ENCODE peak calls at places on chromosomes 2 and 18, in ten cellular contexts. R is upper lobe of right lung; W is naive thymus-derived CD4-positive, alpha-beta T cell; I is transverse colon; X is Caco-2; K is tibial nerve; Z is SJCRH30; B is Peyer's patch; L is fibroblast of lung; G is CD8-positive, alpha-beta memory T cell. F is an unnamed sample.
A peak's percentile ranks its signal among the peaks of the same experiment; 100 is the strongest.

GRCh38 chr2:39642054-39642742 is 23.5 kb upstream of the TMEM178A start:
- DNase-seq in X (no peak), B (no peak), K (no peak), G (no peak), Z (peak; percentile 85), I (no peak), W (no peak), L (peak; percentile 90), R (no peak), F (peak; percentile 83)

GRCh38 chr2:63424329-63425078 is 163.8 kb downstream of the WDPCP start:
- DNase-seq in L (peak; percentile 59), B (no peak), X (no peak), G (no peak), Z (peak; percentile 19), W (peak; percentile 18), I (no peak), R (no peak), K (no peak), F (no peak)

GRCh38 chr2:195686564-195686963 is 29.5 kb downstream of the SLC39A10 start:
- DNase-seq in G (no peak), K (no peak), W (no peak), X (no peak), I (no peak), B (no peak), R (no peak), Z (no peak), L (no peak), F (no peak)

GRCh38 chr2:177717831-177718618 is 325.5 kb downstream of the AGPS start:
- DNase-seq in W (no peak), I (no peak), R (no peak), Z (no peak), B (no peak), G (no peak), K (no peak), L (no peak), X (no peak), F (no peak)

GRCh38 chr2:166411473-166412230 is 35.9 kb upstream of the SCN9A start:
- DNase-seq in X (no peak), L (peak; percentile 35), B (no peak), I (no peak), R (no peak), K (no peak), G (no peak), W (no peak), Z (peak; percentile 17), F (peak; percentile 80)

GRCh38 chr18:52747869-52748268 is 407.9 kb downstream of the DCC start:
- DNase-seq in K (no peak), I (no peak), Z (no peak), B (no peak), G (no peak), R (no peak), W (no peak), L (no peak), X (no peak), F (no peak)

GRCh38 chr2:138147796-138148195 is 183.5 kb downstream of the HNMT start:
- DNase-seq in K (no peak), B (no peak), X (no peak), G (no peak), I (no peak), W (no peak), L (peak; percentile 2), Z (no peak), R (no peak), F (no peak)

GRCh38 chr18:42131044-42131939 is 176.3 kb downstream of the PIK3C3 start:
- DNase-seq in I (peak; percentile 35), B (peak; percentile 52), L (no peak), R (no peak), G (no peak), W (no peak), K (no peak), X (no peak), Z (peak; percentile 31), F (no peak)

GRCh38 chr18:74146756-74147155 is 878 bp downstream of the FBXO15 start:
- DNase-seq in B (no peak), W (no peak), R (no peak), Z (no peak), K (no peak), G (no peak), X (no peak), L (peak; percentile 3), I (no peak), F (no peak)

GRCh38 chr2:62202729-62203128 is 6.8 kb downstream of the B3GNT2 start:
- DNase-seq in W (no peak), B (no peak), Z (no peak), R (no peak), K (no peak), G (no peak), I (no peak), L (no peak), X (no peak), F (no peak)
- H3K4me3 ChIP-seq in W (no peak overlapping the region), B (no peak overlapping the region), Z (no peak overlapping the region), R (no peak overlapping the region), K (no peak overlapping the region), G (no peak overlapping the region), I (no peak overlapping the region), L (no peak overlapping the region), X (no peak overlapping the region), F (no peak overlapping the region)

DNA sequence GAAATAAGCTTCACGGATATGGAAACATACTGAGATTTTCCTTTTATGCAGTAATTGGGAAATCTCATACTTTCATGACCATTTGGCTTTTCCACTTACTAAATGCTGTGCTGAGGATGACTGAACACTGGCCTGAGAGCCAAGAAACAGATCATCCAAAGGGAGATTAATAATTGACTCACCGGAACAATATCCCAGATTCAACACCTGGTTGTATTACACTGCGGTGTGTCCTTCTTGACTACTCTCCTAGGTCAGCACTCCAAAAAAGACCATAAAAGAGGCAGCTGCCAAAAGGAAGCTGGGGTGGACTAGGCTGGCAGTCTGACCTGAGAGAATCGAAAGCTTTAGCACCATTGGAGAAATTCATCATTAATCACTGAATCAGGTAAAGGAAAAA is 469.1 kb downstream of the CBLN2 start:
- DNase-seq in W (no peak), B (no peak), L (no peak), Z (no peak), X (no peak), G (no peak), R (no peak), K (no peak), I (no peak), F (no peak)
- H3K9me3 ChIP-seq in W (no peaks in the 10 kb centered on the region), B (no peaks in the 10 kb centered on the region), L (no peaks in the 10 kb centered on the region), Z (no peaks in the 10 kb centered on the region), X (no peaks in the 10 kb centered on the region), G (no peaks in the 10 kb centered on the region), R (no peaks in the 10 kb centered on the region), K (no peaks in the 10 kb centered on the region), I (no peaks in the 10 kb centered on the region), F (no peaks in the 10 kb centered on the region)

GRCh38 chr2:113171359-113172075 is 2.3 kb upstream of the PSD4 start:
- DNase-seq in L (no peak), W (no peak), B (peak; percentile 20), X (no peak), K (no peak), I (no peak), G (no peak), Z (no peak), R (no peak), F (no peak)

GRCh38 chr2:113175101-113175628 is 1.4 kb downstream of the PSD4 start:
- DNase-seq in I (peak; percentile 68), R (no peak), G (peak; percentile 42), K (no peak), B (peak; percentile 44), Z (no peak), L (no peak), X (no peak), W (peak; percentile 70), F (no peak)

GRCh38 chr2:113174369-113174735 is 581 bp downstream of the PSD4 start:
- DNase-seq in Z (no peak), B (no peak), W (no peak), X (no peak), R (no peak), I (no peak), L (no peak), K (no peak), G (no peak), F (no peak)

GRCh38 chr2:113172721-113173562 is 829 bp upstream of the PSD4 start:
- DNase-seq in G (no peak), I (no peak), X (no peak), L (no peak), R (no peak), Z (no peak), B (peak; percentile 49), W (no peak), K (no peak), F (no peak)

DNA sequence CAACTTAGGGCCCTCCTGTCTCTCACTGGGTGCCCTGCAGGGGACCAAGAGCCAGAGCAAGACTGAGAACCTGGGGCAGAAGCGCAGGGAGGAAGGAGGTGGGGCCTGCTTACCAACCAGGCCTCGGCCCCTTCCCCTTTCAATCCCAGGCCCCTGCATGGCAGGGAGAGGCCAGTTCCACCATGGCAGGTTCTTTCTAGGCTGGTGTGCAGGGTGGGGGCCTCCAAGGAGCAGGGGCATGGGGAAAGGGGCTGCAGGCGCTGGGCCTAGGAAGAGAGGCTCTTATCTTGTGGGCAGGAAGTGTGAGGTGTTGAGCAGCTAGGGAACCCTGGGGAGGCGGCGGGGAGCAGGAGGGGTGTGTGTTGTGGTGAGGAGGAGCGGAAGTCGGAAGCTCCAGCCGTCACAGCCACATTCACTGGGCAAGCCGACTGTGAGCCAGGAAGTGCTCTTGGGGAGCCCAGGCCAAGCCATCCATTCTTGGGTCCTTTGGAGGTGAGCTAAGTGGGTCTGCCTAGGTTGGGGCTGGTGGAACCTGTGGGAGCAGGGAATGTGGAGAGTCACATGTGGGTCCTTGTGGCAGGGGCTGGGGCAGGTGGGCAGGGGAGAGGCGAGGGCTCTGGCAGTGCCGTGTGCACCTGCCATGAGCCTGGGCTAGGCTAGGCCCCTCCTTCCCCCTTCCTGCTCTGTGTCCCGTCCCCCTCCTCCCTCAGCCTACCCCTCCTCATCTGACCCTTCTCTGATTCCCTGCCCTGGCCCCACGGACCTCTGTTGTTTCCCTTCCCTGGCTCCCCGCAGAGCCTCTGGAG is at the start of gene PSD4:
- DNase-seq in Z (no peak), R (peak; percentile 88), K (no peak), G (peak; percentile 77), I (peak; percentile 82), B (peak; percentile 70), L (no peak), X (no peak), W (peak; percentile 88), F (no peak)
- H3K4me3 ChIP-seq in Z (no peak within 1 kb of the TSS), R (peak within 1 kb of the TSS; percentile 43), K (peak within 1 kb of the TSS; percentile 34), G (peak within 1 kb of the TSS; percentile 88), I (peak within 1 kb of the TSS; percentile 6), B (peak within 1 kb of the TSS; percentile 48), L (no peak within 1 kb of the TSS), X (no peak within 1 kb of the TSS), W (peak within 1 kb of the TSS; percentile 80), F (no peak within 1 kb of the TSS)

DNA sequence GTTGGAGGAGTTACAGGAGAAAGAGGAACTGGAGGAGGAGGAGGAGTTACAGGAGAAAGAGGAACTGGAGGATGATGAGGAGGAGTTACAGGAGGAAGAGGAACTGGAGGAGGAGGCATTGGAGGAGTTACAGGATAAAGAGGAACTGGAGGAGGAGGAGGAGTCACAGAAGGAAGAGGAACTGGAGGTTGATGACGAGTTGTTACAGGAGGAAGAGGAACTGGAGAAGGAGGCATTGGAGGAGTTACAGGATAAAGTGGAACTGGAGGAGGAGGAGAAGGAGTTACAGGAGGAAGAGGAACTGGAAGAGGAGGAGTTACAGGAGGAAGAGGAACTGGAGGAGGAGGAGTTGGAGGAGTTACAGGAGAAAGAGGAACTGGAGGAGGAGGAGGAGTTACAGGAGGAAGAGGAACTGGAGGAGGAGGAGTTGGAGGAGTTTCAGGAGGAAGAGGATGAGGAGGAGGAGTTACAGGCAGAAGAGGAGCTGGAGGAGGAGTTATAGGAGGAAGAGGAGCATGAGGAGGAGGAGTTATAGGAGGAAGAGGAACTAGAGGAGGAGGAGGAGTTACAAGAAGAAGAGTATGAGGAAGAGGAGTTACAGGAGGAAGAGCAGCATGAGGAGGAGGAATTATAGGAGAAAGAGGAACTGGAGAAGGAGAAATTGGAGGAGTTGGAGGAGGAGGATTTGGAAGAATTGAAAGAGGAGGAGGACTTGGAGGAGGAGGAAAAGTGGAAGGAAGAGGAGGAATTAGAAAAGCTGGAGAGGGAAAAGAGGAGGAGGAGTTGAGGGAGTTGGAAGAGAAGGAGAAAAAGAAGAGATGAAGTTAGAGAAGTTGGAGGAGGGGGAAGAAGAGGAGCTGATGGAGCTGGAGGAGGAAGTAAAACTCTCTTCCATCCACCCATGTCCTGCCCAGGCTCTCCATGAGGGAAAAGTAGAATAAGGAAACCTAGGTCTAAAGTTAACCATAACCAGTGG is 37.2 kb downstream of the CLASP1 start:
- DNase-seq in X (no peak), L (no peak), I (no peak), R (no peak), K (no peak), G (no peak), Z (no peak), B (no peak), W (no peak), F (no peak)
- H3K9me3 ChIP-seq in X (no peaks in the 10 kb centered on the region), L (no peaks in the 10 kb centered on the region), I (no peaks in the 10 kb centered on the region), R (no peaks in the 10 kb centered on the region), K (no peaks in the 10 kb centered on the region), G (no peaks in the 10 kb centered on the region), Z (no peaks in the 10 kb centered on the region), B (no peaks in the 10 kb centered on the region), W (no peaks in the 10 kb centered on the region), F (no peaks in the 10 kb centered on the region)

F was measured in SJSA1.